ENCODE peak calls at places on chromosomes 7 and 10, in five cellular contexts. U is HCT116, G is H1, A is GM12878, Z is K562. O is an unnamed sample. For H3K36me3, the result is how much of the 10 kb centered on the place peaks cover.

GRCh38 chr7:25244193-25244592 is 15.9 kb upstream of the NPVF start:
- DNase-seq in U (no peak), G (peak), A (no peak), Z (no peak), O (no peak)

GRCh38 chr7:8284606-8285005 is 22.6 kb upstream of the ICA1 start:
- DNase-seq in U (no peak), G (no peak), A (no peak), Z (no peak), O (no peak)

GRCh38 chr10:71335173-71335572 is 16.1 kb downstream of the SLC29A3 start:
- DNase-seq in U (no peak), G (no peak), A (no peak), Z (no peak), O (no peak)

GRCh38 chr10:61760943-61761824 is 98.5 kb downstream of the CABCOCO1 start:
- DNase-seq in U (no peak), G (no peak), A (no peak), Z (no peak), O (no peak)

GRCh38 chr7:116030626-116031276 is at the start of gene TFEC:
- DNase-seq in U (no peak), G (no peak), A (no peak), Z (no peak), O (no peak)

GRCh38 chr7:111138196-111138569 is 47.3 kb downstream of the LRRN3 start:
- DNase-seq in U (peak), G (no peak), A (peak), Z (no peak), O (no peak)

GRCh38 chr7:129494041-129494440 is 8.3 kb upstream of the SMKR1 start:
- DNase-seq in U (no peak), G (no peak), A (peak), Z (no peak), O (no peak)

GRCh38 chr7:27066148-27066547 is 29.7 kb downstream of the HOXA1 start:
- DNase-seq in U (no peak), G (no peak), A (no peak), Z (no peak), O (no peak)

GRCh38 chr7:4725014-4725951 is 43.2 kb downstream of the FOXK1 start:
- DNase-seq in U (no peak), G (no peak), A (no peak), Z (no peak), O (peak)

GRCh38 chr7:77425151-77426051 is 9.3 kb upstream of the GSAP start:
- DNase-seq in U (peak), G (no peak), A (no peak), Z (no peak), O (peak)

GRCh38 chr7:72805526-72806494 is 22.2 kb downstream of the TYW1B start:
- DNase-seq in U (no peak), G (no peak), A (no peak), Z (peak), O (peak)

GRCh38 chr7:55307123-55307916 is 57.8 kb upstream of the LANCL2 start:
- DNase-seq in U (peak), G (no peak), A (no peak), Z (no peak), O (no peak)

GRCh38 chr10:93060887-93061593 is 442 bp downstream of the CYP26C1 start:
- DNase-seq in U (no peak), G (no peak), A (no peak), Z (no peak), O (no peak)
- TF ChIP-seq EZH2 in U (no peak), G (peak), A (no peak), Z (no peak), O (no peak)

DNA sequence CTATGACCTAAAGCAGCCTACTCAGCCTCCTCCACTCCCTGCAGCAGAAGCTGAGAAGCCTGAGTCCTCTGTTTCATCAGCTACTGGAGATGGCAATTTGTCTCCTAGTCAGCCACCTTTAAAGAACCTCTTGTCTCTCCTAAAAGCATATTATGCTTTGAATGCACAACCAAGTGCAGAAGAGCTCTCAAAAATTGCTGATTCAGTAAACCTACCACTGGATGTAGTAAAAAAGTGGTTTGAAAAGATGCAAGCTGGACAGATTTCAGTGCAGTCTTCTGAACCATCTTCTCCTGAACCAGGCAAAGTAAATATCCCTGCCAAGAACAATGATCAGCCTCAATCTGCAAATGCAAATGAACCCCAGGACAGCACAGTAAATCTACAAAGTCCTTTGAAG is 202.0 kb downstream of the ZEB1 start:
- DNase-seq in U (no peak), G (no peak), A (no peak), Z (no peak), O (no peak)
- TF ChIP-seq SRF in U (no peak), G (no peak), A (no peak), Z (no peak), O (no peak)

GRCh38 chr7:74194686-74195085 is 15.1 kb upstream of the LAT2 start:
- DNase-seq in U (no peak), G (no peak), A (no peak), Z (no peak), O (no peak)

GRCh38 chr7:74191231-74191630 is 17.1 kb downstream of the EIF4H start:
- DNase-seq in U (no peak), G (no peak), A (no peak), Z (no peak), O (no peak)

GRCh38 chr7:74190259-74190658 is 16.1 kb downstream of the EIF4H start:
- DNase-seq in U (no peak), G (no peak), A (no peak), Z (no peak), O (no peak)

GRCh38 chr7:74193054-74193453 is 16.8 kb upstream of the LAT2 start:
- DNase-seq in U (no peak), G (no peak), A (no peak), Z (no peak), O (no peak)

DNA sequence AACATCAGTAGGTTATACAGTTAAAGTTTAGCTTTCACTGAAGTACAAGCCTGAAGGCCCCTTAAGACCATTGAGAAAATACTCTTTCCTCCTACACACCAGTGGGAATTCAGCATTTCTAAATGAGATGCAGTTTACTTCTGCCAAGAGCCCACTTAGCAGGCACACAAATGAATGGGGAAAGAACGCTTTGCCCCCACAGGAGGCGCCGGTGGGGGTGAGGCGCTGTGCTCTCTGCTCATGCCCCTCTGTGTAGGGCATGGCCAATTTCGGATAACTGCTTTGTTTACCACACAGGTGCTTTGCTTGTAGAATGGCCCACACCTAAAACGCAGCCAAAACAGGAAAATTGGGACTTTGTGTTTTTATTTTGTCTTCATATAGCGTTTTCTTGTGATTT is 15.9 kb upstream of the LAT2 start:
- DNase-seq in U (no peak), G (no peak), A (no peak), Z (no peak), O (no peak)
- H3K36me3 ChIP-seq in U (half or more), G (half or more), A (under half), Z (half or more), O (half or more)

DNA sequence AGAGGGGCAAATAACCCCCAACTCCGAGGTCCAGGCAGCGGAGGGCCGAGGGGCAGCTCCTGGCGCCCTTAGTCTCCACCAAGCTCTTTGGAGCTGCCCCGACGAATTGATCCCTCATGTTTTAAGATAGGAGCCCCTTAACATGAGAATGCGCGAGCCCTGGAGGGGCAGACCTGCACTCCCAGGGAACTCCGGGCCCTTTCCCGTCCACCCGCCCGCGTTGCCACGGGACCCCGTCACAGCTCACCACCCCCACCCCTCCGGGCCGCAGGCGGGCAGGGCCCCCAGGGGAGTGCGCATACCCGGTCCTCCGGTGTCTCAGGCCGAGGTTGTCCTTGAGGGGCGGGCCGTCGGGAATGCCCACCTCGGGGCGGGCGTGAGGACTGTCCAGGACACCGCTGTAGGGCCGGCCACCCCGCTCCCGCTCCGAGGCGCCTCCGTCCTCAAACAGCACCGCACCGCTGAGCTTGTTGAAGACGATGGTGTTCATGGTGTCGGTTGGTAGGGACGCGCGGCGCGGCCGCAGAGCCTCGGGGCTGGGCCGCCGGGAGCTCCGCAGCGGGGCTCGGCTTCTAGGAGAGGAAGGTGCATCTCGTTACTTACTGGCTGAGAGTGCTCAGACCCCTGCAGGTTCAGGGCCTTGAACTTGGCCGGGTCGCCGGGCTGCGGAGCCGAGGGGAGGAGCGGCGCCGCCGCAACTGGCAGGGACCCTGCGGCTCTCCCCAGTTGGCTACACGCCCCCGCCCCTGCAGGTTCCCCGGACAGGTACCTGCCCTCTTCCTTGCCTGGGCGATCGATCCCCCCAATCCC is 2.5 kb downstream of the MKX start:
- DNase-seq in U (no peak), G (no peak), A (no peak), Z (no peak), O (no peak)
- TF ChIP-seq EZH2 in U (no peak), G (peak), A (no peak), Z (no peak), O (no peak)

DNA sequence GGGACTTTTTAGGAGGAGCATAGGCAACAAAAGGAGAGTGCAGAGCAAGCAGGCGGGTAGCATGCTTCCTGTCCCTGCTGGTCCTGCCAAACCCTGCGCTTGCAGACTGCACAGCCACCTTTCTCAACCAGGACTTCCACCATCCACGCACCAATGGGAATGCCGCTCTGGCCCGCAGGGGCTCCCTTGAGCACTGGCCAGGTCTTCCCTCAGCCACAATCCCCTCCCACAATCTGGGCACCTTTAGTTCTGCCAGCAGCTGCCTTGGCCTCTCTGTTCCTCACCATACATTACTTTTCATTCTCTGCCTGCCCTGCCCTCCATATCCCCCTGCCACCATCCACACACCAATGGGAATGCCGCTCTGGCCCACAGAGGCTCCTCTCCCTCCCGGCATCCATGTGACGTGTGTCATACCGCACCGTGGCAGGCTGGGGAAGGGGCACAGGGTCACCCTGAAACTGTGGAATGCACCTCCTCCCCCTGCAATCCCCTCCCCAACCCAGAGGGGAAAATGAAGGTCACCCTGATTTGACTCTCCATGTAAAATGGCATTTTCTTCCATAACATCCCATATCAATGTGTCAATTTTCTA is 97.3 kb upstream of the MACROH2A2 start:
- DNase-seq in U (no peak), G (no peak), A (no peak), Z (no peak), O (no peak)
- TF ChIP-seq SRF in U (no peak), G (no peak), A (no peak), Z (no peak), O (no peak)

GRCh38 chr7:134954197-134955082 is 31.9 kb upstream of the AGBL3 start:
- DNase-seq in U (peak), G (no peak), A (peak), Z (peak), O (peak)
- H3K36me3 ChIP-seq in U (under half), G (under half), A (under half), Z (under half), O (half or more)

GRCh38 chr10:16519250-16519907 is 2.3 kb downstream of the C1QL3 start:
- DNase-seq in U (no peak), G (no peak), A (no peak), Z (no peak), O (no peak)
- TF ChIP-seq EZH2 in U (no peak), G (peak), A (no peak), Z (no peak), O (no peak)

GRCh38 chr7:147245274-147245673 is 1128.7 kb downstream of the CNTNAP2 start:
- DNase-seq in U (no peak), G (peak), A (no peak), Z (peak), O (peak)
- TF ChIP-seq SRF in U (no peak), G (no peak), A (no peak), Z (no peak), O (no peak)

DNA sequence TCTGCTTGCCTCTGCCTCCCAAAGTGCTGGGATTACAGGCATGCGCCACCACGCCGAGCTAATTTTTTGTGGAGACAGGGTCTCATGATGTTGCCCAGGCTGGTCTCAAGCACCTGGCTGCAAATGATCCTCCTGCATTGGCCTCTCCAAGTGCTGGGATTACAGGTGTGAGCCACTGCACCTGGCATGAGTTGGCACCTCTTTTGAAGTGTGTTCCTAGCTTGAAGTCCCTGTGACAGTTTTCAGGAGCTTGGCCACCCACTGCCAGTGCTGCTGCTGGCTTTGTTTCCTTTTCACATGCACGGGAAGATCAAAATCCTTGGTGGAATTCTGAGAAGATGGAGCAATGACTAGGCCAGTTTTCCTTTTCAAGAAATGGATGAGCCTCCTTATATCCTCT is 126.3 kb downstream of the NRP1 start:
- DNase-seq in U (no peak), G (no peak), A (no peak), Z (no peak), O (no peak)
- H3K36me3 ChIP-seq in U (under half), G (under half), A (under half), Z (under half), O (under half)

O was measured in HepG2.